ENCODE peak calls at places on chromosomes 2 and 18, in six cellular contexts. U is CD8-positive, alpha-beta T cell; E is heart right ventricle; X is RWPE2; C is OCI-LY7; B is naive thymus-derived CD4-positive, alpha-beta T cell. O is an unnamed sample. For H3K4me1, the result is how much of the 10 kb centered on the place peaks cover.

GRCh38 chr2:56364902-56365301 is 181.1 kb downstream of the CCDC85A start:
- DNase-seq in C (no peak), E (no peak), U (no peak), B (no peak), X (no peak), O (no peak)

GRCh38 chr2:172564376-172564775 is 8.5 kb downstream of the PDK1 start:
- DNase-seq in X (no peak), U (no peak), C (no peak), E (no peak), B (no peak), O (no peak)

GRCh38 chr2:44155577-44156446 is 12.9 kb upstream of the PPM1B start:
- DNase-seq in X (no peak), U (no peak), B (no peak), C (no peak), E (no peak), O (no peak)

GRCh38 chr2:119240311-119241204 is 16.9 kb downstream of the STEAP3 start:
- DNase-seq in B (no peak), C (no peak), E (peak), U (no peak), X (no peak), O (no peak)

GRCh38 chr2:226130192-226130591 is 669.4 kb downstream of the IRS1 start:
- DNase-seq in B (no peak), E (no peak), C (no peak), U (no peak), X (no peak), O (no peak)

GRCh38 chr2:46381263-46381849 is 84.1 kb downstream of the EPAS1 start:
- DNase-seq in E (no peak), X (no peak), C (no peak), U (no peak), B (no peak), O (no peak)

GRCh38 chr18:4599312-4599711 is 144.2 kb upstream of the DLGAP1 start:
- DNase-seq in E (no peak), B (no peak), C (no peak), X (no peak), U (no peak), O (no peak)

GRCh38 chr2:235936493-235936892 is 231.7 kb downstream of the GBX2 start:
- DNase-seq in E (no peak), X (peak), U (no peak), C (no peak), B (no peak), O (no peak)

GRCh38 chr18:63073481-63073880 is 246.1 kb downstream of the BCL2 start:
- DNase-seq in C (peak), U (no peak), E (no peak), X (no peak), B (no peak), O (no peak)

GRCh38 chr2:12352891-12353290 is 363.8 kb upstream of the TRIB2 start:
- DNase-seq in B (no peak), C (no peak), X (no peak), U (no peak), E (no peak), O (no peak)

GRCh38 chr18:31931163-31931885 is 11.6 kb downstream of the TRAPPC8 start:
- DNase-seq in E (no peak), C (no peak), U (no peak), B (no peak), X (no peak), O (no peak)

GRCh38 chr2:46363535-46364170 is 66.4 kb downstream of the EPAS1 start:
- DNase-seq in E (no peak), X (no peak), U (no peak), B (no peak), C (no peak), O (no peak)

GRCh38 chr18:7084766-7085080 is 32.9 kb downstream of the LAMA1 start:
- DNase-seq in B (no peak), C (no peak), U (no peak), X (no peak), E (no peak), O (no peak)

GRCh38 chr2:9230881-9231280 is 24.3 kb downstream of the ASAP2 start:
- DNase-seq in C (no peak), B (no peak), E (no peak), X (no peak), U (no peak), O (no peak)

GRCh38 chr18:34592961-34593382 is 117.1 kb upstream of the DTNA start:
- DNase-seq in E (peak), B (no peak), X (no peak), U (no peak), C (no peak), O (peak)
- H3K4me1 ChIP-seq in E (under half), B (under half), X (under half), U (under half), C (under half), O (under half)

DNA sequence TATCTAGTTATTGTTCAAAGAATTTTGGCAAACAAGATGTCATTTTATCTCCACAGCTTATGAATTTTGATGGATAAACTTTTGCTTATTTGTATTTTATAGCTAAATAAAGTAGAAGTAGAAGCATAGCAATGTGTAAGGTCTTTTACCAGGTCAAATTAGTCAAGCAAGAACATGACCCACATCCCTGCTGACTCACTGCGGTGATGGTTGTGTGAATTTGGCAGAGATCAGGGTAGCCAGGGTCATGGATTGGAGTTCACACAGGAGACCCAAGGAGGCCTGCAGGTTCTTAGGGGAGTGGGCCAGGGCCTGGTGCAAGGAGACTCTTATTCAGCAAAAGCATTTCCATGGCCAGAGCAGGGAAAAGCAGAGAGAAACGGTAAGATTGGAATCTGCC is 18.7 kb downstream of the SP140 start:
- DNase-seq in U (no peak), C (no peak), E (no peak), B (no peak), X (no peak), O (no peak)
- H3K27ac ChIP-seq in U (no peak), C (no peak), E (no peak), B (no peak), X (no peak), O (no peak)

GRCh38 chr18:22420649-22421048 is 2.9 kb upstream of the CTAGE1 start:
- DNase-seq in B (no peak), U (no peak), C (no peak), E (no peak), X (no peak), O (no peak)

GRCh38 chr18:22412502-22412901 is 5.2 kb downstream of the CTAGE1 start:
- DNase-seq in C (no peak), U (no peak), E (no peak), B (no peak), X (no peak), O (no peak)

GRCh38 chr18:22422909-22423548 is 5.3 kb upstream of the CTAGE1 start:
- DNase-seq in C (no peak), U (no peak), X (no peak), E (peak), B (no peak), O (no peak)

DNA sequence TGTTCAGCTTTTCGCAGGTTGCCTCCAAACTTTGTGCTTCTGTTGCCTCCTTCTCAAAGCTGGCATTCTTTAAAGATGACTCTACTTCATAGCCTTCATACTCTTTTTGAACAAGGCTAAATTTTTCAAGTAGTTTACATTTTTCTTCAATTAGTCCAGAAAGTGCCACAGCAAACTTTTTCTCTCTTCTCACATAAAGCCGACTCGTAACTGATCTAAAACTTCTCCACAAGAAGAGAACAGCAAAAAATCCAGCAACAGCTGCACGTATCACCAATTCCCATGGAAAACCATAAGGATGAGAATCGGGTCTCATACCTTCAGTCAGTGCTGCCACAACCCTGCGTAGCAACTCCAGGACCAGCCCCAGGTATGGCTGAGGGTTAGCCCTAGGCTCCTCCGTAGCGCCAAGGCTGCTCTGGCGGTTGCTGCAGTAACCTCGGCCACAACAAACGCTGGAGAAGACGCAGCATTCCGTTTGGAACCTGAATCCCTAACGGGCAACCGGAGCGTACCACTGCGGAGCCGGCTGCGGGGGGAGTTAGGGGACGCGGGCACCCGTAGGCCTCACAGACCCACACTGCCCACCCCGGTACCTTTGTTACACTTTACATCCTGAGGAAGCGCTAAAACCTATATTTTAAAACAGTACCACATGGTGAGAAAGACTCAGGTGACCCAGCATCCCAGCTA is at the start of gene CTAGE1:
- DNase-seq in X (no peak), C (no peak), U (no peak), B (no peak), E (no peak), O (no peak)
- H3K4me1 ChIP-seq in X (under half), C (under half), U (under half), B (under half), E (under half), O (under half)

DNA sequence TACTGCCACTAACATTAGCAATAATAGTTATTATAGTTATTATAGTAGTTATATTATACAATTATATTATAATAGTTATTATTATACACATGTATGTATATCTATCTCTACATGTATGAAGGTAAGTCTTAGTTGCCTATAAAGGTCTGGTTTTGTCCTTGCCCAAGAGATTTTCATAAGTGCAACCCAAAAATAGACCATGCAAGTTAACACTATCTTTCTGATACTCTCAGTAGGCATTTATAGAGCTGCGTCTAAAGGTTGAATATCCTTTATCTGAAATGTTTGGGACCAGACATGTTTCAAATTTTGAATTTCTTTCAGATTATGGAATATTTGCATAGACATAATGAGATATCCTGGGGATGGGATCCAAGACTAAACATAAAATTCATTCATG is 175.4 kb downstream of the MEMO1 start:
- DNase-seq in B (no peak), X (no peak), C (no peak), U (no peak), E (no peak), O (no peak)
- H3K27ac ChIP-seq in B (no peak), X (no peak), C (no peak), U (no peak), E (no peak), O (no peak)

GRCh38 chr2:47720559-47720958 is 62.4 kb upstream of the MSH6 start:
- DNase-seq in C (no peak), E (no peak), X (no peak), U (no peak), B (no peak), O (no peak)
- H3K4me1 ChIP-seq in C (half or more), E (under half), X (under half), U (under half), B (under half), O (under half)

GRCh38 chr2:72131371-72131891 is 16.2 kb downstream of the CYP26B1 start:
- DNase-seq in E (no peak), C (no peak), B (no peak), X (peak), U (no peak), O (no peak)

GRCh38 chr2:72133721-72134407 is 13.8 kb downstream of the CYP26B1 start:
- DNase-seq in B (no peak), U (no peak), C (no peak), X (peak), E (no peak), O (no peak)

GRCh38 chr2:72130671-72131360 is 16.8 kb downstream of the CYP26B1 start:
- DNase-seq in U (no peak), C (no peak), X (peak), E (no peak), B (no peak), O (no peak)

GRCh38 chr2:72132981-72133720 is 14.5 kb downstream of the CYP26B1 start:
- DNase-seq in U (no peak), B (no peak), X (peak), C (no peak), E (no peak), O (no peak)

DNA sequence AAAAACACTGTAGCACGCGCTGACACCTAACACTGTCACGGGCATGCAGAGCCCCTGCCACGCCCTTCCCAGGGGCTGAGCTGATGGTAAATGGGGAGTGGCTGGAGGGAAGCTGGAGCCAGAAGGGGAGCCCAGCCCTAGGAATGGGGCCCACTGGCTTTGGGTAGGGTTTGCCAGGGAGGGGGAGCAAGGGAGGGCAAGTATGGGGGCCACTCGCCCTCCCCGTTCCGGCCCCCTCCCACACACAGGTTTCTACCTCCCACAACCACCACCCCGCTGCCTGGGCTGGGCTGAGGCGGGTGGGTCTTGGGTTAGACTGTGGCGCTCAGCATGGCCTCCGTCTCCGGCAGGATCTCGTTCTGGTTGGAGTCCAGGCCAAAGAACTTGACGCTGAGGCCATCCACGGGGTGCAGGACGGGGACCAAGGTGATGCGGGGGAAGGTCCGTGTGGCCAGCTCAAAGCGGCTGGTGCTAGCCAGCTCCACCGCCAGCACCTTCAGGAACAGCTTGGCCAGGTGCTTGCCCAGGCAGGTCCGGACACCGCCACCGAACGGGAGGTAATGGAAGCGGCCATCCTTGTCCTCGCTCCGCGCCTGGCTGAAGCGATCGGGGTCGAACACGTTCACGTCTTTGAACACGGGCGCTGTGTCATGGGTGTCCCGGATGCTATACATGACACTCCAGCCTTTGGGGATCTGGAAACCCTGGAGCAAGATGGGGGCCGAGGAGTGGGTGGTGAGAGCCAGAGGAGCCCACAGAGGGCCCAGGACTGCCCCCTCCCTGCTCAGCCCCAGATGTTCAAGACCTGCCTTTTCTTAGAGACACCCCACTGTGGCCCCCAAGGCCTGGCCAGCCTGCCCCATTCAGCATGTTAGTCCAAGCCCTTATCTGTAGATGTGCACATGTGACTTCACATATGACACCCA is 15.5 kb downstream of the CYP26B1 start:
- DNase-seq in E (no peak), U (no peak), X (peak), B (no peak), C (no peak), O (no peak)
- H3K27ac ChIP-seq in E (no peak), U (no peak), X (no peak), B (no peak), C (no peak), O (no peak)